ENCODE peak calls at places on chromosomes 6 and 20, in six cellular contexts. F is foreskin fibroblast, L is epithelial cell of esophagus, M is BE2C, Z is PC-9, J is AG09309. K is an unnamed sample.

GRCh38 chr20:33791959-33792597 is 19.1 kb upstream of the CHMP4B start:
- DNase-seq in M (peak), J (no peak), L (peak), Z (peak), F (peak), K (peak)

GRCh38 chr6:43060034-43060754 is 763 bp downstream of the KLC4 start:
- DNase-seq in L (peak), J (no peak), M (no peak), Z (peak), F (no peak), K (no peak)

GRCh38 chr20:50089787-50090177 is 23.2 kb downstream of the UBE2V1 start:
- DNase-seq in F (no peak), J (no peak), M (no peak), Z (no peak), L (no peak), K (no peak)

GRCh38 chr6:95364016-95364604 is 213.2 kb upstream of the MANEA start:
- DNase-seq in L (peak), M (no peak), J (no peak), Z (no peak), F (no peak), K (no peak)

GRCh38 chr6:158818580-158819212 is 472 bp downstream of the EZR start:
- DNase-seq in M (peak), Z (peak), L (peak), J (no peak), F (peak), K (no peak)

GRCh38 chr20:23150304-23151007 is 64.3 kb upstream of the CD93 start:
- DNase-seq in J (no peak), F (no peak), L (no peak), Z (no peak), M (no peak), K (no peak)

GRCh38 chr6:11575408-11576033 is 38.0 kb downstream of the TMEM170B start:
- DNase-seq in Z (peak), F (peak), L (peak), M (peak), J (peak), K (no peak)

GRCh38 chr20:50478162-50479036 is 31.8 kb upstream of the PTPN1 start:
- DNase-seq in F (peak), M (peak), L (peak), J (no peak), Z (no peak), K (no peak)

GRCh38 chr6:13635948-13636658 is 21.0 kb downstream of the NOL7 start:
- DNase-seq in F (no peak), J (no peak), M (no peak), L (peak), Z (no peak), K (no peak)

GRCh38 chr20:16927031-16927430 is 178.9 kb downstream of the OTOR start:
- DNase-seq in Z (no peak), J (no peak), F (no peak), M (no peak), L (no peak), K (no peak)

GRCh38 chr6:24306038-24306437 is 51.8 kb downstream of the DCDC2 start:
- DNase-seq in F (no peak), L (no peak), J (no peak), M (no peak), Z (no peak), K (no peak)

GRCh38 chr6:1311400-1312192 is at the start of gene FOXQ1:
- DNase-seq in M (no peak), Z (peak), F (peak), J (no peak), L (peak), K (no peak)

GRCh38 chr20:36532388-36532787 is 8.9 kb upstream of the MYL9 start:
- DNase-seq in L (no peak), Z (no peak), M (no peak), F (no peak), J (no peak), K (no peak)

GRCh38 chr6:121748376-121748775 is 312.9 kb downstream of the GJA1 start:
- DNase-seq in Z (no peak), M (no peak), L (peak), F (peak), J (peak), K (no peak)

GRCh38 chr6:15855311-15855710 is 192.5 kb upstream of the DTNBP1 start:
- DNase-seq in J (no peak), Z (no peak), M (no peak), F (no peak), L (no peak), K (no peak)

GRCh38 chr6:144007779-144008500 is at the start of gene PLAGL1:
- DNase-seq in J (no peak), F (peak), L (peak), Z (peak), M (peak), K (peak)

GRCh38 chr6:151330130-151330715 is 61.1 kb downstream of the ZBTB2 start:
- DNase-seq in L (no peak), J (peak), F (peak), Z (no peak), M (no peak), K (no peak)

GRCh38 chr6:6678185-6678671 is 89.7 kb downstream of the LY86 start:
- DNase-seq in J (no peak), L (peak), M (no peak), Z (peak), F (no peak), K (no peak)

GRCh38 chr6:11538049-11538798 is 675 bp downstream of the TMEM170B start:
- DNase-seq in F (no peak), J (no peak), L (no peak), Z (peak), M (peak), K (no peak)

GRCh38 chr6:88477411-88477810 is 311.3 kb upstream of the CNR1 start:
- DNase-seq in F (no peak), M (no peak), Z (no peak), L (peak), J (no peak), K (no peak)

GRCh38 chr6:90530882-90531281 is 56.0 kb downstream of the MAP3K7 start:
- DNase-seq in Z (no peak), L (no peak), F (no peak), J (no peak), M (no peak), K (no peak)

GRCh38 chr6:165844801-165845364 is 181.8 kb upstream of the PDE10A start:
- DNase-seq in M (no peak), Z (no peak), L (no peak), J (no peak), F (no peak), K (no peak)

GRCh38 chr6:37314803-37315515 is 38.8 kb upstream of the RNF8 start:
- DNase-seq in J (no peak), Z (no peak), F (no peak), M (peak), L (peak), K (no peak)

GRCh38 chr6:168735268-168735949 is 294.4 kb downstream of the SMOC2 start:
- DNase-seq in M (no peak), J (no peak), L (no peak), F (no peak), Z (no peak), K (no peak)

GRCh38 chr6:28542440-28543293 is 17.0 kb downstream of the GPX5 start:
- DNase-seq in M (peak), F (peak), J (peak), Z (peak), L (peak), K (no peak)

GRCh38 chr20:61096463-61096862 is 155.6 kb upstream of the CDH4 start:
- DNase-seq in L (no peak), M (no peak), F (no peak), Z (no peak), J (no peak), K (no peak)

GRCh38 chr6:149275621-149276020 is 41.9 kb upstream of the TAB2 start:
- DNase-seq in J (no peak), F (no peak), M (no peak), L (no peak), Z (no peak), K (no peak)

GRCh38 chr20:54368578-54368977 is 106.8 kb upstream of the DOK5 start:
- DNase-seq in M (no peak), Z (no peak), F (no peak), L (no peak), J (no peak), K (no peak)

GRCh38 chr6:37285861-37286311 is 27.9 kb upstream of the TMEM217 start:
- DNase-seq in Z (no peak), M (no peak), L (no peak), F (no peak), J (no peak), K (no peak)

GRCh38 chr6:164258421-164258820 is 843.9 kb downstream of the QKI start:
- DNase-seq in Z (no peak), L (no peak), J (no peak), F (no peak), M (no peak), K (no peak)

GRCh38 chr6:4491501-4492260 is 284.5 kb upstream of the CDYL start:
- DNase-seq in J (no peak), F (no peak), M (no peak), L (peak), Z (no peak), K (no peak)

GRCh38 chr6:18141805-18142590 is 12.9 kb downstream of the TPMT start:
- DNase-seq in Z (no peak), L (no peak), F (no peak), M (peak), J (no peak), K (no peak)

GRCh38 chr6:37176268-37177082 is 6.5 kb downstream of the PIM1 start:
- DNase-seq in L (peak), M (no peak), J (no peak), F (no peak), Z (no peak), K (no peak)

GRCh38 chr6:49987749-49988148 is 18.3 kb upstream of the DEFB113 start:
- DNase-seq in J (no peak), L (no peak), M (no peak), F (no peak), Z (no peak), K (no peak)
- TF ChIP-seq CTCF in J (no peak), L (no peak), M (no peak), F (no peak), Z (no peak), K (no peak)

GRCh38 chr6:145138469-145139185 is 596.7 kb downstream of the EPM2A start:
- DNase-seq in F (no peak), Z (no peak), L (no peak), J (no peak), M (no peak), K (no peak)

GRCh38 chr6:145139451-145139850 is 595.9 kb downstream of the EPM2A start:
- DNase-seq in L (peak), J (no peak), M (no peak), F (peak), Z (no peak), K (no peak)

GRCh38 chr6:145135702-145136101 is 599.6 kb downstream of the EPM2A start:
- DNase-seq in J (no peak), M (no peak), F (no peak), L (no peak), Z (no peak), K (no peak)

GRCh38 chr6:145139895-145140294 is 595.4 kb downstream of the EPM2A start:
- DNase-seq in M (no peak), L (no peak), F (no peak), J (no peak), Z (no peak), K (no peak)

GRCh38 chr6:145137425-145137824 is 597.9 kb downstream of the EPM2A start:
- DNase-seq in F (no peak), J (no peak), Z (no peak), M (no peak), L (peak), K (no peak)
- TF ChIP-seq CTCF in F (peak), J (no peak), Z (peak), M (peak), L (peak), K (no peak)

GRCh38 chr6:157323114-157323923 is at the start of gene TMEM242:
- DNase-seq in F (peak), M (peak), Z (peak), J (peak), L (peak), K (peak)
- TF ChIP-seq CTCF in F (peak), M (peak), Z (peak), J (peak), L (peak), K (no peak)

GRCh38 chr20:8788831-8789230 is 280.1 kb upstream of the PLCB4 start:
- DNase-seq in J (no peak), M (no peak), Z (no peak), F (no peak), L (no peak), K (no peak)
- TF ChIP-seq CTCF in J (no peak), M (no peak), Z (no peak), F (no peak), L (no peak), K (no peak)

DNA sequence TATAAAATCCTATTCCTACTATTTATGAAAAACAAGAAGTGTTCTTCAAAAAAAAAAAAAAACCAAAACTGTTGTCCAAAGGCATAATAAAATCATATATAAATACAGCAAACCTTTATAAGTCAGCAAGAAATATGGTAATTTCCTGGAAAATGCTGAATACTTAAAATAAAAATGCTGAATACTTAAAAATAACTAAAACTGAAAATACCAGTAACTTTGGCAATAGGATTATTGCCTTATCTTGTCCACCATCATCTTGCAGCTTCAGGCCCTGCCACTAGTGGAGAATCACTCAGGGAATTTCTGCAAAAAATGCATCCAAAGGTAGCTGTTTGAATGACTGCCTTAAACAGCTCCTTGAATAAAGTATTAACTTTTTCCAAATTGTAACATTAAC is 24.5 kb downstream of the CCNC start:
- DNase-seq in M (no peak), F (no peak), L (no peak), J (no peak), Z (no peak), K (no peak)
- TF ChIP-seq CTCF in M (no peak), F (no peak), L (peak), J (no peak), Z (no peak), K (no peak)

K was measured in omental fat pad.